ENCODE peak calls at places on chromosomes 3 and 15, in ten cellular contexts. L is body of pancreas, W is sigmoid colon, U is IMR-90, J is uterus, B is transverse colon, D is heart left ventricle, M is HCT116, O is prostate gland, V is suprapubic skin. C is an unnamed sample.
A peak's percentile ranks its signal among the peaks of the same experiment; 100 is the strongest.

GRCh38 chr3:63521657-63522056 is 130.8 kb upstream of the SNTN start:
- DNase-seq in W (no peak), M (no peak), L (no peak), U (no peak), O (no peak), B (no peak), D (no peak), J (no peak), V (no peak), C (no peak)

GRCh38 chr3:112629425-112629824 is 11.5 kb downstream of the CCDC80 start:
- DNase-seq in O (no peak), L (peak; percentile 50), J (peak; percentile 89), U (peak; percentile 93), M (peak; percentile 28), V (no peak), B (peak; percentile 44), D (no peak), W (peak; percentile 94), C (no peak)

GRCh38 chr15:91942676-91943417 is 89.3 kb downstream of the SLCO3A1 start:
- DNase-seq in J (peak; percentile 92), V (peak; percentile 93), D (no peak), M (peak; percentile 28), U (peak; percentile 89), B (peak; percentile 84), O (peak; percentile 91), W (peak; percentile 94), L (peak; percentile 90), C (peak; percentile 88)

GRCh38 chr15:45111390-45112142 is 2.4 kb downstream of the DUOX2 start:
- DNase-seq in U (no peak), O (no peak), M (no peak), W (no peak), L (no peak), V (no peak), J (no peak), B (no peak), D (no peak), C (no peak)

GRCh38 chr3:141250342-141250741 is 18.7 kb downstream of the PXYLP1 start:
- DNase-seq in M (no peak), J (no peak), U (no peak), D (no peak), V (no peak), W (no peak), O (no peak), B (no peak), L (no peak), C (no peak)

GRCh38 chr15:61064653-61065052 is 164.4 kb downstream of the RORA start:
- DNase-seq in M (no peak), O (no peak), V (no peak), U (no peak), W (no peak), J (no peak), B (no peak), L (peak; percentile 20), D (no peak), C (no peak)

GRCh38 chr3:45210308-45211038 is 15.6 kb downstream of the TMEM158 start:
- DNase-seq in U (peak; percentile 80), B (peak; percentile 90), D (peak; percentile 91), J (peak; percentile 87), O (peak; percentile 83), V (peak; percentile 87), L (peak; percentile 89), W (peak; percentile 94), M (peak; percentile 70), C (peak; percentile 91)

GRCh38 chr3:181561130-181561529 is 150.6 kb upstream of the SOX2 start:
- DNase-seq in M (no peak), U (no peak), B (no peak), J (no peak), D (no peak), L (no peak), V (no peak), W (no peak), O (no peak), C (no peak)

GRCh38 chr3:56111651-56112250 is 356.5 kb downstream of the ERC2 start:
- DNase-seq in L (no peak), O (no peak), V (no peak), W (no peak), M (no peak), U (no peak), B (no peak), D (no peak), J (no peak), C (no peak)

GRCh38 chr15:31157644-31158069 is 56.1 kb upstream of the TRPM1 start:
- DNase-seq in B (no peak), D (no peak), L (peak; percentile 64), O (no peak), U (no peak), J (no peak), W (no peak), V (no peak), M (no peak), C (no peak)
- H3K27me3 ChIP-seq in B (no peaks in the 10 kb centered on the region), D (no peaks in the 10 kb centered on the region), L (no peaks in the 10 kb centered on the region), O (no peaks in the 10 kb centered on the region), U (peaks cover 35% of the 10 kb centered on the region), J (no peaks in the 10 kb centered on the region), W (no peaks in the 10 kb centered on the region), V (no peaks in the 10 kb centered on the region), M (no peaks in the 10 kb centered on the region), C (no peaks in the 10 kb centered on the region)

GRCh38 chr15:39629906-39630305 is 49.0 kb downstream of the THBS1 start:
- DNase-seq in M (no peak), J (no peak), L (no peak), B (no peak), O (peak; percentile 24), W (no peak), U (no peak), D (no peak), V (no peak), C (no peak)

GRCh38 chr15:39628131-39628482 is 47.2 kb downstream of the THBS1 start:
- DNase-seq in W (no peak), D (no peak), O (no peak), V (no peak), U (no peak), M (no peak), J (no peak), L (peak; percentile 28), B (no peak), C (no peak)

GRCh38 chr15:39627456-39628130 is 46.7 kb downstream of the THBS1 start:
- DNase-seq in L (no peak), M (no peak), O (no peak), U (no peak), J (no peak), W (no peak), V (no peak), B (no peak), D (no peak), C (no peak)

GRCh38 chr15:39628821-39629220 is 47.9 kb downstream of the THBS1 start:
- DNase-seq in M (no peak), O (no peak), U (peak; percentile 10), L (no peak), D (no peak), J (no peak), B (no peak), V (no peak), W (no peak), C (no peak)

GRCh38 chr15:39629376-39629775 is 48.5 kb downstream of the THBS1 start:
- DNase-seq in V (no peak), M (no peak), J (no peak), W (no peak), U (peak; percentile 43), D (no peak), L (no peak), O (no peak), B (peak; percentile 71), C (peak; percentile 57)
- TF ChIP-seq POLR2A in V (no peak), M (no peak), J (no peak), W (no peak), U (no peak), D (no peak), L (no peak), O (no peak), B (peak; percentile 58), C (peak; percentile 29)

DNA sequence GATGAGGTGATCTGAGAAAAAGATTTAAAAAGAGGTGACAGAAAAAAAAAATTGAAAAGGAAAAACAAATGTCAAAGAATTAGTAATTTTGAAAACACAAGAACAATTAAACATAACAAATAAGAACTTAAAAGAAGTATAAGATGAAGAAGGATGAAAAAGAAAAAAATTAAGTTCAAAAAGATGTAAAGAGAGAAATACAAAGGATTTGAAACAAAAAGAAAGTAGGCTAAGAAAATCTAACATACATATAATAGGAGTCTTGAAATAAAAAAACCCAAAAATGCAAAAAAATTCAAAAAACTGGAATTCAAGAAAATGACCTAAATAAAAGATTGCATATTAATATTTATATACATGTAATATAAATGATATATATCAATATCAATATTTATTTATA is 949.2 kb downstream of the MCTP2 start:
- DNase-seq in J (no peak), L (no peak), V (no peak), W (no peak), O (no peak), B (no peak), D (no peak), U (no peak), M (no peak), C (no peak)
- TF ChIP-seq CTCF in J (no peak), L (no peak), V (no peak), W (no peak), O (no peak), B (no peak), D (no peak), U (no peak), M (no peak), C (no peak)

GRCh38 chr15:79433610-79434009 is 1.5 kb downstream of the MINAR1 start:
- DNase-seq in D (no peak), L (no peak), U (no peak), M (no peak), J (no peak), W (no peak), O (no peak), B (no peak), V (no peak), C (no peak)

GRCh38 chr15:79432345-79433311 is 492 bp downstream of the MINAR1 start:
- DNase-seq in W (no peak), U (no peak), O (no peak), M (no peak), B (no peak), V (no peak), L (peak; percentile 11), D (no peak), J (no peak), C (no peak)

GRCh38 chr15:79434361-79434760 is 2.2 kb downstream of the MINAR1 start:
- DNase-seq in B (no peak), J (no peak), L (no peak), V (no peak), O (no peak), D (no peak), W (no peak), M (no peak), U (no peak), C (no peak)

GRCh38 chr15:79430901-79431635 is 1.1 kb upstream of the MINAR1 start:
- DNase-seq in W (no peak), V (no peak), O (no peak), J (no peak), U (no peak), L (no peak), D (no peak), B (no peak), M (no peak), C (no peak)

DNA sequence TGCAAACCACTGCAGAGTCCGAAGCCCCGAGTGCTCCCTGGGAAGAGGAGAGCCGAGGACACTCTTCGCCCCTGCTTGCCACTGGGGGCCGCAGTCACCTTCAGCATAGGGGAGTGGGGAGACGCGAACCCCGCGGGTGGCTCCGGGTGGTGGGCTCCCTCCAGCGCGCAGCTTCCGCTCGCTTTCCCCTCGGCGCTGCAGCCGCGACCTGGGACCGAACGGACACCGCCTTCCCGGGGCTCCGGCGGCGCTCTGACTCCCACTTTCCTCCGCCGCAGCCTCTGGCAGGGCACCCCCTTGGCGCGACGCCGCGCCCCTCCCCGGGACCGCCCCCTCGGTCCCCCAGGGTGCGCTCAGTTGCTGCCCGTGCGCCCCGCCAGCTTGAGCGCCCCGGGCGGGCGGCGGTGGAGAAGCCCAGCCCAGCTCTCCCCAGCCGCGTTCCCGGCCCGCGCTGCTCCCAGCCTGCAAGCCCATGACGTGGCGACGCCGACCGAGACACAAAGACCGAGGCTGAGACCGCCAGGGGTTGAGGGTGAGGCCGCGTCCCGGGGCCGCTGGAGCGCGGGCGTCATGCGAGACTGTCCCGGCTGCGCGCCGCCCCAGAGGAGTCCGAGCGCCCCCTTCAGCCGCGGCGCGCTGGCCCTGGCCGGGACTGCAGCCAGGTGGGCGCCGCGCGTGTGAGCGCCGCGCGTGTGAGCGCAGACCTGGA is at the start of gene MINAR1:
- DNase-seq in B (no peak), L (peak; percentile 32), D (peak; percentile 62), O (no peak), J (no peak), U (peak; percentile 56), W (no peak), V (no peak), M (no peak), C (no peak)
- H3K27me3 ChIP-seq in B (peaks cover 91% of the 10 kb centered on the region), L (no peaks in the 10 kb centered on the region), D (peaks cover 76% of the 10 kb centered on the region), O (no peaks in the 10 kb centered on the region), J (peaks cover 13% of the 10 kb centered on the region), U (peaks cover 42% of the 10 kb centered on the region), W (peaks cover 6% of the 10 kb centered on the region), V (peaks cover 82% of the 10 kb centered on the region), M (no peaks in the 10 kb centered on the region), C (peaks cover 16% of the 10 kb centered on the region)